ENCODE peak calls at places on chromosomes 7 and 10, in four cellular contexts. One of them, this sample, is unnamed.

GRCh38 chr7:149598721-149599308 is 101.2 kb upstream of the ZNF746 start:
- DNase-seq in K562: peak
- DNase-seq in GM12878: no peak
- DNase-seq in HepG2: peak
- DNase-seq in this sample: peak

GRCh38 chr10:124579003-124579384 is 117.4 kb downstream of the LHPP start:
- DNase-seq in K562: no peak
- DNase-seq in GM12878: no peak
- DNase-seq in HepG2: no peak
- DNase-seq in this sample: no peak

GRCh38 chr7:94111009-94111408 is 106.9 kb upstream of the BET1 start:
- DNase-seq in K562: no peak
- DNase-seq in GM12878: no peak
- DNase-seq in HepG2: no peak
- DNase-seq in this sample: no peak

GRCh38 chr7:149196151-149196704 is 882 bp downstream of the ZNF282 start:
- DNase-seq in K562: peak
- DNase-seq in GM12878: no peak
- DNase-seq in HepG2: no peak
- DNase-seq in this sample: no peak

GRCh38 chr7:151727579-151728285 is 149.2 kb downstream of the PRKAG2 start:
- DNase-seq in K562: peak
- DNase-seq in GM12878: no peak
- DNase-seq in HepG2: no peak
- DNase-seq in this sample: no peak

GRCh38 chr7:136134503-136134902 is 157.3 kb upstream of the MTPN start:
- DNase-seq in K562: no peak
- DNase-seq in GM12878: no peak
- DNase-seq in HepG2: no peak
- DNase-seq in this sample: no peak

GRCh38 chr10:130242483-130242882 is 106.3 kb downstream of the GLRX3 start:
- DNase-seq in K562: no peak
- DNase-seq in GM12878: no peak
- DNase-seq in HepG2: no peak
- DNase-seq in this sample: no peak

GRCh38 chr7:143405158-143405557 is 3.5 kb downstream of the EPHA1 start:
- DNase-seq in K562: no peak
- DNase-seq in GM12878: no peak
- DNase-seq in HepG2: no peak
- DNase-seq in this sample: no peak

GRCh38 chr7:33183504-33183903 is 54.1 kb downstream of the BBS9 start:
- DNase-seq in K562: no peak
- DNase-seq in GM12878: no peak
- DNase-seq in HepG2: no peak
- DNase-seq in this sample: no peak

GRCh38 chr10:75402486-75403143 is 1.1 kb upstream of the ZNF503 start:
- DNase-seq in K562: no peak
- DNase-seq in GM12878: no peak
- DNase-seq in HepG2: no peak
- DNase-seq in this sample: peak

GRCh38 chr10:628386-629045 is 61.0 kb downstream of the DIP2C start:
- DNase-seq in K562: no peak
- DNase-seq in GM12878: no peak
- DNase-seq in HepG2: no peak
- DNase-seq in this sample: no peak

GRCh38 chr7:111958889-111959288 is 247.3 kb downstream of the DOCK4 start:
- DNase-seq in K562: no peak
- DNase-seq in GM12878: no peak
- DNase-seq in HepG2: no peak
- DNase-seq in this sample: no peak

GRCh38 chr7:90666186-90666585 is 70.1 kb downstream of the CDK14 start:
- DNase-seq in K562: no peak
- DNase-seq in GM12878: no peak
- DNase-seq in HepG2: no peak
- DNase-seq in this sample: no peak

GRCh38 chr7:81990395-81990794 is 220.5 kb upstream of the HGF start:
- DNase-seq in K562: no peak
- DNase-seq in GM12878: no peak
- DNase-seq in HepG2: no peak
- DNase-seq in this sample: no peak

GRCh38 chr7:98875501-98875900 is 2.8 kb upstream of the TRRAP start:
- DNase-seq in K562: no peak
- DNase-seq in GM12878: no peak
- DNase-seq in HepG2: peak
- DNase-seq in this sample: no peak

GRCh38 chr7:107162466-107162865 is 6.3 kb upstream of the HBP1 start:
- DNase-seq in K562: no peak
- DNase-seq in GM12878: no peak
- DNase-seq in HepG2: no peak
- DNase-seq in this sample: no peak

GRCh38 chr10:103193107-103193819 is at the start of gene NT5C2:
- DNase-seq in K562: peak
- DNase-seq in GM12878: no peak
- DNase-seq in HepG2: peak
- DNase-seq in this sample: peak

GRCh38 chr10:96269438-96270300 is 1.7 kb downstream of the BLNK start:
- DNase-seq in K562: no peak
- DNase-seq in GM12878: no peak
- DNase-seq in HepG2: no peak
- DNase-seq in this sample: no peak

DNA sequence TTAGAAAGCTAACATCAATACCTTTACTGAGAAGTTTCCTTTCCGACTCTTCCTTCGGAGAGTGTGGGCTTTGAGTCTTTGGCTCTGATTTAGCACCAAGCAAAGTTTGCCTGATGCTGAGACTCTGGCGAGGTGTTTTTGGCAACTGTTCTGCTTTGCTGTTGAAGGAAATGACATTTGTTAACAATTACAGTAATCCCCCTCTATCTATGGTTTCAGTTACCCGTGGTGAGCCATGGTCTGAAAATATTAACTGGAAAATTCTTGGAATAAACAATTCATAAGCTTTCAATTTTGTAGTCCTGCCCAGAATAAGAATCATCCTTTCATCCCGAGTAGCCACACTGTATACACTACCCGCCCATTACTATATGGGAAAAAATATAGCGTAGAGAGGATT is 126.3 kb downstream of the ARHGAP21 start:
- DNase-seq in K562: no peak
- DNase-seq in GM12878: no peak
- DNase-seq in HepG2: no peak
- DNase-seq in this sample: no peak
- TF ChIP-seq TCF7 in K562: no peak
- TF ChIP-seq TCF7 in GM12878: no peak
- TF ChIP-seq TCF7 in HepG2: no peak
- TF ChIP-seq TCF7 in this sample: no peak

GRCh38 chr7:1561036-1561940 is 5.3 kb upstream of the TMEM184A start:
- DNase-seq in K562: no peak
- DNase-seq in GM12878: no peak
- DNase-seq in HepG2: no peak
- DNase-seq in this sample: no peak

GRCh38 chr7:1558841-1559625 is 3.0 kb upstream of the TMEM184A start:
- DNase-seq in K562: no peak
- DNase-seq in GM12878: no peak
- DNase-seq in HepG2: no peak
- DNase-seq in this sample: no peak

GRCh38 chr7:1560620-1561031 is 4.6 kb upstream of the TMEM184A start:
- DNase-seq in K562: no peak
- DNase-seq in GM12878: no peak
- DNase-seq in HepG2: no peak
- DNase-seq in this sample: no peak

GRCh38 chr7:1558181-1558811 is 2.3 kb upstream of the TMEM184A start:
- DNase-seq in K562: peak
- DNase-seq in GM12878: no peak
- DNase-seq in HepG2: peak
- DNase-seq in this sample: peak

GRCh38 chr7:1559626-1560590 is 3.9 kb upstream of the TMEM184A start:
- DNase-seq in K562: no peak
- DNase-seq in GM12878: no peak
- DNase-seq in HepG2: no peak
- DNase-seq in this sample: no peak
- TF ChIP-seq TCF7 in K562: no peak
- TF ChIP-seq TCF7 in GM12878: no peak
- TF ChIP-seq TCF7 in HepG2: no peak
- TF ChIP-seq TCF7 in this sample: no peak

DNA sequence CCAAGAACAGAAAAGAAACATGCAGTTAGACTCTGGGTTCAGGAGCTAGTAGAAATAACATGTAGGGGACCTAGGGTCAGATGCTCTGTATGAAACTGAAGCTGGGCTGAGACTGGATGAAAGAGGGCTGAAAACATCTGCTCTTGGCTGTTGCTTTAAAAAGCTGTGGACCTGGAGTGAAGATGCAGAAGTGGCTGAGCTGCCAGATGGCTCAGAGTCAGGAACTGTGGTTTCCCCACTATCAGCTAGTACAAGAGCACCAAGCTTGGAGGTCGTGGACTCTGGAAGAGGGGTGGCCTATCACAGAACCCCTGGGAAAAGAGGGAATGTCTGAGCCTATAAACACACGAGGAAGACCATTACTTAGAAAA is 5.9 kb downstream of the ADK start:
- DNase-seq in K562: peak
- DNase-seq in GM12878: no peak
- DNase-seq in HepG2: no peak
- DNase-seq in this sample: no peak
- TF ChIP-seq TCF7 in K562: no peak
- TF ChIP-seq TCF7 in GM12878: no peak
- TF ChIP-seq TCF7 in HepG2: no peak
- TF ChIP-seq TCF7 in this sample: no peak

GRCh38 chr10:34017281-34017680 is 682.8 kb upstream of the NRP1 start:
- DNase-seq in K562: no peak
- DNase-seq in GM12878: no peak
- DNase-seq in HepG2: no peak
- DNase-seq in this sample: peak

GRCh38 chr10:34015700-34016099 is 681.2 kb upstream of the NRP1 start:
- DNase-seq in K562: no peak
- DNase-seq in GM12878: no peak
- DNase-seq in HepG2: no peak
- DNase-seq in this sample: no peak

GRCh38 chr10:34018811-34019210 is 684.3 kb upstream of the NRP1 start:
- DNase-seq in K562: no peak
- DNase-seq in GM12878: no peak
- DNase-seq in HepG2: no peak
- DNase-seq in this sample: no peak

GRCh38 chr10:34016541-34016940 is 682.1 kb upstream of the NRP1 start:
- DNase-seq in K562: no peak
- DNase-seq in GM12878: no peak
- DNase-seq in HepG2: no peak
- DNase-seq in this sample: no peak

GRCh38 chr10:34018129-34018528 is 683.7 kb upstream of the NRP1 start:
- DNase-seq in K562: no peak
- DNase-seq in GM12878: no peak
- DNase-seq in HepG2: no peak
- DNase-seq in this sample: no peak
- TF ChIP-seq TCF7 in K562: no peak
- TF ChIP-seq TCF7 in GM12878: no peak
- TF ChIP-seq TCF7 in HepG2: no peak
- TF ChIP-seq TCF7 in this sample: no peak